ENCODE peak calls at places on chromosome 17, in nine cellular contexts. Y is NCI-H1417; F is Calu3; N is HS-5; O is SJCRH30; B is CD8-positive, alpha-beta memory T cell; S is COR-L47; X is HCT116; P is progenitor cell of endocrine pancreas. K is an unnamed sample.

GRCh38 chr17:58632324-58633314 is 59.2 kb downstream of the TEX14 start:
- DNase-seq in Y (peak), F (no peak), N (no peak), O (peak), B (no peak), S (no peak), X (no peak), P (no peak), K (no peak)

GRCh38 chr17:40980594-40980993 is 3.5 kb downstream of the KRT40 start:
- DNase-seq in Y (peak), F (no peak), N (no peak), O (peak), B (no peak), S (no peak), X (no peak), P (no peak), K (no peak)

GRCh38 chr17:1275962-1276736 is 3.3 kb upstream of the TRARG1 start:
- DNase-seq in Y (peak), F (peak), N (no peak), O (peak), B (peak), S (no peak), X (peak), P (peak), K (peak)

GRCh38 chr17:73118876-73119485 is 26.5 kb upstream of the SLC39A11 start:
- DNase-seq in Y (peak), F (no peak), N (no peak), O (no peak), B (no peak), S (peak), X (no peak), P (no peak), K (no peak)

GRCh38 chr17:39666231-39666600 is 1.1 kb downstream of the TCAP start:
- DNase-seq in Y (no peak), F (peak), N (no peak), O (no peak), B (no peak), S (no peak), X (no peak), P (no peak), K (no peak)

GRCh38 chr17:77214743-77215142 is 74.0 kb downstream of the SEC14L1 start:
- DNase-seq in Y (peak), F (peak), N (no peak), O (peak), B (no peak), S (peak), X (peak), P (no peak), K (no peak)

GRCh38 chr17:56842577-56842976 is 8.6 kb downstream of the DGKE start:
- DNase-seq in Y (no peak), F (no peak), N (no peak), O (no peak), B (no peak), S (no peak), X (no peak), P (no peak), K (no peak)

GRCh38 chr17:47368262-47368661 is 44.5 kb downstream of the EFCAB13 start:
- DNase-seq in Y (no peak), F (peak), N (no peak), O (peak), B (no peak), S (no peak), X (no peak), P (no peak), K (no peak)

GRCh38 chr17:66897141-66897540 is 62.2 kb downstream of the CACNG5 start:
- DNase-seq in Y (no peak), F (no peak), N (no peak), O (no peak), B (no peak), S (no peak), X (no peak), P (no peak), K (no peak)

GRCh38 chr17:7862692-7863437 is 5.1 kb downstream of the CYB5D1 start:
- DNase-seq in Y (peak), F (peak), N (no peak), O (peak), B (peak), S (no peak), X (no peak), P (no peak), K (peak)

GRCh38 chr17:80771612-80772005 is 220.0 kb upstream of the CHMP6 start:
- DNase-seq in Y (no peak), F (no peak), N (no peak), O (no peak), B (no peak), S (no peak), X (no peak), P (no peak), K (no peak)